ENCODE peak calls at places on chromosomes 4 and X, in five cellular contexts. Q is cardiac fibroblast, U is astrocyte of the spinal cord, L is coronary artery, C is colonic mucosa. N is an unnamed sample.

GRCh38 chr4:5045099-5045498 is 6.2 kb upstream of the STK32B start:
- DNase-seq in Q (peak; percentile 42), U (peak; percentile 43), L (no peak), C (no peak), N (peak; percentile 75)

GRCh38 chr4:35934370-35934981 is 309.8 kb downstream of the ARAP2 start:
- DNase-seq in Q (peak; percentile 28), U (peak; percentile 49), L (no peak), C (no peak), N (peak; percentile 35)

GRCh38 chrX:88425739-88426138 is 321.3 kb upstream of the CPXCR1 start:
- DNase-seq in Q (peak; percentile 4), U (no peak), L (no peak), C (no peak), N (peak; percentile 6)

GRCh38 chr4:79042079-79042674 is 102.9 kb upstream of the PAQR3 start:
- DNase-seq in Q (peak; percentile 59), U (peak; percentile 46), L (no peak), C (peak; percentile 35), N (peak; percentile 65)

GRCh38 chr4:4887426-4887825 is 28.0 kb downstream of the MSX1 start:
- DNase-seq in Q (no peak), U (no peak), L (peak; percentile 31), C (no peak), N (no peak)

GRCh38 chrX:81121513-81122363 is 80.0 kb downstream of the HMGN5 start:
- DNase-seq in Q (peak; percentile 94), U (peak; percentile 94), L (peak; percentile 86), C (peak; percentile 93), N (peak; percentile 95)

GRCh38 chrX:100368167-100368566 is 41.9 kb downstream of the PCDH19 start:
- DNase-seq in Q (peak; percentile 6), U (no peak), L (no peak), C (no peak), N (peak; percentile 19)

GRCh38 chr4:156475322-156475721 is 496.3 kb downstream of the PDGFC start:
- DNase-seq in Q (peak; percentile 78), U (peak; percentile 80), L (no peak), C (no peak), N (peak; percentile 89)

GRCh38 chr4:141347738-141348524 is 127.2 kb downstream of the ZNF330 start:
- DNase-seq in Q (peak; percentile 59), U (no peak), L (no peak), C (no peak), N (peak; percentile 38)

GRCh38 chr4:151344948-151345347 is 19.5 kb upstream of the SH3D19 start:
- DNase-seq in Q (no peak), U (no peak), L (no peak), C (no peak), N (no peak)

GRCh38 chr4:108681321-108681809 is 31.0 kb downstream of the OSTC start:
- DNase-seq in Q (no peak), U (no peak), L (no peak), C (no peak), N (no peak)

GRCh38 chr4:20544645-20545044 is 155.6 kb upstream of the PACRGL start:
- DNase-seq in Q (peak; percentile 74), U (peak; percentile 59), L (no peak), C (no peak), N (peak; percentile 82)

GRCh38 chrX:132490086-132490419 is 1.2 kb upstream of the MBNL3 start:
- DNase-seq in Q (no peak), U (no peak), L (no peak), C (no peak), N (no peak)

GRCh38 chr4:147823135-147823534 is 91.2 kb downstream of the ARHGAP10 start:
- DNase-seq in Q (peak; percentile 31), U (no peak), L (no peak), C (no peak), N (peak; percentile 45)

GRCh38 chr4:80362578-80363181 is 27.1 kb downstream of the CFAP299 start:
- DNase-seq in Q (peak; percentile 55), U (peak; percentile 55), L (no peak), C (peak; percentile 50), N (peak; percentile 64)

GRCh38 chr4:12724520-12724919 is 759.6 kb downstream of the RAB28 start:
- DNase-seq in Q (peak; percentile 37), U (no peak), L (no peak), C (no peak), N (peak; percentile 26)

GRCh38 chr4:41160010-41160789 is 54.1 kb downstream of the APBB2 start:
- DNase-seq in Q (peak; percentile 91), U (peak; percentile 90), L (no peak), C (no peak), N (peak; percentile 90)

GRCh38 chr4:10101559-10102192 is 14.9 kb downstream of the WDR1 start:
- DNase-seq in Q (no peak), U (no peak), L (no peak), C (no peak), N (no peak)

GRCh38 chr4:99323761-99324160 is 2.6 kb upstream of the ADH1B start:
- DNase-seq in Q (peak; percentile 92), U (no peak), L (no peak), C (no peak), N (peak; percentile 89)

GRCh38 chr4:117678861-117679260 is 355.4 kb upstream of the NDST3 start:
- DNase-seq in Q (no peak), U (no peak), L (no peak), C (no peak), N (no peak)

GRCh38 chrX:44071847-44072545 is 98.8 kb upstream of the NDP start:
- DNase-seq in Q (peak; percentile 2), U (peak; percentile 29), L (no peak), C (no peak), N (peak; percentile 66)

GRCh38 chr4:131091896-131092295 is 1995.9 kb downstream of the C4orf33 start:
- DNase-seq in Q (peak; percentile 45), U (peak; percentile 64), L (no peak), C (no peak), N (peak; percentile 67)

GRCh38 chr4:137881641-137882040 is 349.3 kb upstream of the PCDH18 start:
- DNase-seq in Q (no peak), U (no peak), L (no peak), C (no peak), N (no peak)

GRCh38 chrX:144681501-144681900 is 565.8 kb upstream of the SPANXN1 start:
- DNase-seq in Q (peak; percentile 0), U (peak; percentile 56), L (no peak), C (no peak), N (peak; percentile 0)

GRCh38 chr4:79184461-79184860 is 141.4 kb downstream of the NAA11 start:
- DNase-seq in Q (no peak), U (no peak), L (no peak), C (no peak), N (no peak)

GRCh38 chr4:39526810-39527295 is 386 bp downstream of the UGDH start:
- DNase-seq in Q (no peak), U (no peak), L (no peak), C (no peak), N (peak; percentile 29)

GRCh38 chr4:74751247-74751646 is 43.1 kb downstream of the BTC start:
- DNase-seq in Q (no peak), U (no peak), L (no peak), C (no peak), N (no peak)

GRCh38 chr4:38562751-38563198 is 101.2 kb upstream of the KLF3 start:
- DNase-seq in Q (peak; percentile 68), U (no peak), L (no peak), C (peak; percentile 49), N (peak; percentile 11)

GRCh38 chrX:123513585-123514278 is 219.1 kb downstream of the THOC2 start:
- DNase-seq in Q (no peak), U (no peak), L (no peak), C (no peak), N (no peak)

GRCh38 chrX:53383376-53384087 is 38.9 kb downstream of the SMC1A start:
- DNase-seq in Q (no peak), U (no peak), L (no peak), C (no peak), N (peak; percentile 4)

DNA sequence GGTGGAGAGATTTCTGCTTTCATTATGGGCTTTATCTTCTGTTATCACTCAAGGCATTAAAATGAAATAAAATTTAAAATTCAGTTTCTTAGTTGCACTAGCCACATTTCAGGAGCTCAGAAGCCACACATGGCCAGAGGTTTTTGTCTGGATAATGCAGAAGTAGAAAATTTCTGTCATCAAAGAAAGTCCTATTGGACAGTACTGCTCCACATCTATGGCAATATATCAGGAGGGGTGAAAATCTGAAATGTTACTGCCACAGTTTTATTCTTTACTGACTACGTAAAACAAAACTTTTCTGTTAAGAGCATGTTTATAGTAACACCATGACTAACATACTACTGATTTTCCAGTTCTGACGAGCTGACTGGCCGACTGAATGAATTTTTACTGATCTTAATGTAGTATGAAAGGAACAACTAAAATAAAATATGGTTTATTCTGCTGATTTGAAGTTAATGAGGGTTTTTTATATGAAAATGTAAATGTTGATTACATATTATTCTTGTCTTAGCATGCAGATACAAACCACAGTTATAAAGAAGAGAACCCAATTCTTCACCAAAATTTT is 264.0 kb upstream of the HAND2 start:
- DNase-seq in Q (peak; percentile 14), U (peak; percentile 15), L (no peak), C (no peak), N (peak; percentile 17)
- H3K4me3 ChIP-seq in Q (no peak overlapping the region), U (no peak overlapping the region), L (no peak overlapping the region), C (no peak overlapping the region), N (no peak overlapping the region)

GRCh38 chr4:77047037-77047436 is 28.8 kb downstream of the CCNI start:
- DNase-seq in Q (peak; percentile 48), U (peak; percentile 48), L (no peak), C (no peak), N (peak; percentile 68)
- TF ChIP-seq CTCF in Q (peak; percentile 42), U (peak; percentile 45), L (no peak), C (no peak), N (peak; percentile 51)

GRCh38 chr4:120897981-120898719 is 24.4 kb downstream of the PRDM5 start:
- DNase-seq in Q (no peak), U (no peak), L (no peak), C (no peak), N (no peak)

DNA sequence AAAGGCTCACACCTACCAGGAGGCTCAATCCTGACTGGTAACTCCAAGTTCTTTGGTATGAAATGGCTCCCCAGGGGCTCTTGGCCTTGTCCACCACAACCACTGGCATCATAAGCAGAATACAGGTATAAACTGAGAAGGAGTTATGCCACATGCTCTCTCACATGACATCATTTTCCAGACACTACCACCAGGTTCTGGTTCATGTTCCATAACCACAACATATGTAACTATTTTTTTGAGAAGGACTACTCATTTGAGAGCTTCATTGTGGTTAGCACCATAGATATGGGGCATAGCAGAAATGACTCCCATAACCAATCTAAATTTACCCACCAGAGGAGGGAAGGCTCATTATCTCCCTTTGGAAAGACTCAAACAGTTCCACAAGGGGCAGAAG is 19.6 kb downstream of the PRDM5 start:
- DNase-seq in Q (no peak), U (no peak), L (no peak), C (no peak), N (peak; percentile 16)
- H3K4me3 ChIP-seq in Q (no peak overlapping the region), U (no peak overlapping the region), L (no peak overlapping the region), C (no peak overlapping the region), N (no peak overlapping the region)

DNA sequence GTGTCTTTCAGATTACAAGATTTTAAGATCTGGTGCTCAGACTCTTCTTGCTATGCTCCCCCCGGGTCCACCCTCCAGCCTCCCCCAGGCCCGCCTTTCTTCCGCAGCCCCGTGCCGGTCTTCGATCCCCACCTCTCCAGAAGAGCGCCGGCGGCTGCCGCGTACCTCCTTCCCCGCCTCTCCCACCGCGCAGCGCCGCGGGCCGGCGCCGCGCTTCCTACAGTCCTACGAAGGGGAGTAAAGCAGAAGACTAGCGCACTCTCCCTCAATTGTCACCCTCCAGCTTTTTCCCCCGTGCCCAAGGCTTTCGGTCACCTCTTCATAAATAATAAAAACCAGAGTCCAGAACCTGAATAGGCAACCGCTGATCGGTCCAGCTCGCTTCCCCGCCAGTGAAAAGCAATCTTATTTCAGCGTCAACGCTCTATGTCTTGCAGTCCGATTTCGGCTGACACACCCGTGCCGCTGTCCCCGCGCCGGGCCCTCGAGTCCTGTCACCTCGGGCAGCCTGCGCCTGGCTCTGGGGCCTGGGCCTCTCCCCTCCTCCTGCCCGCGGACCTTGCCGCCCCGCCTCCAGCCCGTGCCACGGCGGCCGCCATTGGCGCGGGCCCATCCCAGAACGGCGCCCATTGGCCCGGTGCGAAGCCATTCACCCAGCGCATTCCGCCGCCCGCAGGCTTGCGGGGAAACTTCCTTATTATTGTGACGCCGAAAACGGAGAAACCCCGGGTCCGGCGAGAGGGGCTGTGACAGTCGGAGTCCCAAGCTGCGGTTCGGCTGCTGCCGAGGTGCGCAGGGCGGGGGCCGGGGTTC is at the start of gene HERC3:
- DNase-seq in Q (peak; percentile 90), U (peak; percentile 90), L (peak; percentile 95), C (peak; percentile 93), N (peak; percentile 86)
- TF ChIP-seq CTCF in Q (peak; percentile 16), U (no peak), L (no peak), C (no peak), N (peak; percentile 11)

N was measured in choroid plexus epithelial cell.